ENCODE peak calls at places on chromosomes 2 and 18, in ten cellular contexts. F is HCT116, A is endothelial cell of umbilical vein, R is prostate gland, M is transverse colon, Z is HepG2, B is esophagus squamous epithelium, N is A549, V is testis, U is upper lobe of left lung. H is an unnamed sample.

GRCh38 chr2:180622122-180622918 is 358.1 kb upstream of the UBE2E3 start:
- DNase-seq in F (no peak), A (peak; percentile 17), R (no peak), M (no peak), Z (no peak), B (no peak), N (peak; percentile 33), V (no peak), U (no peak), H (no peak)

GRCh38 chr2:46363535-46364170 is 66.4 kb downstream of the EPAS1 start:
- DNase-seq in F (no peak), A (peak; percentile 69), R (no peak), M (no peak), Z (no peak), B (no peak), N (no peak), V (no peak), U (no peak), H (no peak)

GRCh38 chr2:44776924-44777480 is 164.5 kb upstream of the SIX3 start:
- DNase-seq in F (no peak), A (no peak), R (no peak), M (no peak), Z (no peak), B (no peak), N (no peak), V (no peak), U (no peak), H (no peak)

GRCh38 chr2:71646028-71646427 is 192.7 kb downstream of the DYSF start:
- DNase-seq in F (no peak), A (no peak), R (peak; percentile 73), M (no peak), Z (no peak), B (no peak), N (no peak), V (no peak), U (no peak), H (no peak)

GRCh38 chr2:226969412-226969811 is 133.6 kb downstream of the RHBDD1 start:
- DNase-seq in F (no peak), A (no peak), R (no peak), M (no peak), Z (no peak), B (no peak), N (no peak), V (no peak), U (no peak), H (no peak)

GRCh38 chr2:199465988-199466703 is 8.4 kb upstream of the SATB2 start:
- DNase-seq in F (no peak), A (no peak), R (no peak), M (peak; percentile 33), Z (no peak), B (no peak), N (no peak), V (no peak), U (no peak), H (no peak)

GRCh38 chr2:106839849-106840595 is 45.9 kb downstream of the ST6GAL2 start:
- DNase-seq in F (no peak), A (no peak), R (peak; percentile 25), M (no peak), Z (peak; percentile 19), B (no peak), N (peak; percentile 28), V (no peak), U (no peak), H (no peak)

GRCh38 chr2:120470717-120471060 is 124.8 kb downstream of the INHBB start:
- DNase-seq in F (no peak), A (no peak), R (peak; percentile 76), M (no peak), Z (no peak), B (no peak), N (no peak), V (no peak), U (no peak), H (no peak)

GRCh38 chr2:173741715-173742114 is 223.5 kb downstream of the SP3 start:
- DNase-seq in F (peak; percentile 10), A (no peak), R (no peak), M (no peak), Z (no peak), B (no peak), N (no peak), V (no peak), U (no peak), H (no peak)

GRCh38 chr2:186919272-186919671 is 70.3 kb upstream of the ZSWIM2 start:
- DNase-seq in F (peak; percentile 7), A (peak; percentile 82), R (no peak), M (no peak), Z (no peak), B (no peak), N (peak; percentile 29), V (no peak), U (no peak), H (no peak)

GRCh38 chr2:202104286-202104870 is 31.3 kb downstream of the KIAA2012 start:
- DNase-seq in F (peak; percentile 40), A (peak; percentile 24), R (no peak), M (peak; percentile 57), Z (peak; percentile 36), B (no peak), N (peak; percentile 65), V (peak; percentile 52), U (peak; percentile 91), H (peak; percentile 16)

GRCh38 chr2:235765181-235765820 is 271.5 kb downstream of the AGAP1 start:
- DNase-seq in F (peak; percentile 55), A (no peak), R (no peak), M (no peak), Z (no peak), B (no peak), N (peak; percentile 60), V (no peak), U (peak; percentile 64), H (no peak)

DNA sequence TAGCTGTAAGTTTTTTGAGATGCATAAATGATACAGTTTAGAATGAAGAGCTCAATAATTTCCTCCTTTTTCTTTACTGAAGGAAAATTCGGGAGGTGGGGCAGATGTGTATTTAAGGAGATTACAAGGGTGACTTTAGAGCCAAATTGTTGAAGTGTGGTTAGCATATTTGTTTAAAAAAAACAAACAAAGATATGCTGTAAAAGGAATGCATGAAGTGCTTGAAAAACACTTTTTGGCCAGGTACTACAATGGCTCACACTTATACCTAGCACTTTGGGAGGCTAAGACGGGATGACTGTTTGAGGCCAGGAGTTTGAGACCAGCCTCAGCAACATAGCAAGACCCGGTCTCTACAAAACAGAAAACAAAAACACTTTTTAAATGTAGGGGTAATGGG is 38.4 kb downstream of the CD302 start:
- DNase-seq in F (no peak), A (no peak), R (no peak), M (no peak), Z (no peak), B (no peak), N (no peak), V (no peak), U (no peak), H (no peak)
- TF ChIP-seq POLR2A in F (no peak), A (no peak), R (no peak), M (no peak), Z (no peak), B (no peak), N (no peak), V (no peak), U (no peak), H (no peak)

DNA sequence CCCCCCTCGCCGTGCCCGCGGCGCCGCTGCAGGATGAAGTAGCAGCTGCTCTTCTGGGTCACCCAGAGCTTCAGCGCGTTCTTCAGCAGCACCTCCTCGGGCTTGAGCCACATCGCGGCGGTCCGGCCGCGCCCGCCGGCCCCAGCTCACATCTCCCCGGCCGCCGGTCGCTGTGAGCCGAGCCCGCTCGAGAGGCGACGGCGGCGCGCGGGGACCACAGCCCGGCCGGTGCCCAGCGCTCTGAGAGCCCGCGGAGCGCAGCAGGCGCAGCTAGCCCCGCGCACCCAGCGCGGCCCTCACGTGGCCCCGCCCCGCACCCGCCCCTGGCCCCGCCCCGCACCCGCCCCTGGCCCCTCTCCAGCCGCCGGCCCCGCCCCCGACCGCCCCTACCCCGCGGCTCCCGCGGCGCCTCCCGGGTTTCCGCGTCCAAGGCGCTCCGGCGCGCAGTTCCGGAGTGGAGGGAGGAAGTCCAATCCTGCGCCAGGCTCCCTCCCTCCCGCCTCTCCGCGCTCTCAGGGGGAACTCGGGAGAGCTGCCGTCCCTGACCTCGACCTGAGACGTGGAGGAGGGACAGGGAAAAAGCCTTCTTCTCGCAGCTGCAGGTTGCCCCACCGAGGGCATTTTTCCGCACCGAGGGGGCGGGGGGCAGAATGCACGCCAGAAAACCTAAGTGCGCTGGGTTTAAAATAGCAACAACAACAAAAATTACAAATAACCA is at the start of gene TBC1D8:
- DNase-seq in F (peak; percentile 49), A (peak; percentile 75), R (peak; percentile 79), M (peak; percentile 89), Z (peak; percentile 84), B (peak; percentile 6), N (peak; percentile 82), V (peak; percentile 86), U (peak; percentile 96), H (peak; percentile 59)
- TF ChIP-seq POLR2A in F (peak; percentile 81), A (peak; percentile 94), R (peak; percentile 92), M (peak; percentile 56), Z (peak; percentile 81), B (peak; percentile 69), N (peak; percentile 81), V (no peak), U (no peak), H (no peak)

DNA sequence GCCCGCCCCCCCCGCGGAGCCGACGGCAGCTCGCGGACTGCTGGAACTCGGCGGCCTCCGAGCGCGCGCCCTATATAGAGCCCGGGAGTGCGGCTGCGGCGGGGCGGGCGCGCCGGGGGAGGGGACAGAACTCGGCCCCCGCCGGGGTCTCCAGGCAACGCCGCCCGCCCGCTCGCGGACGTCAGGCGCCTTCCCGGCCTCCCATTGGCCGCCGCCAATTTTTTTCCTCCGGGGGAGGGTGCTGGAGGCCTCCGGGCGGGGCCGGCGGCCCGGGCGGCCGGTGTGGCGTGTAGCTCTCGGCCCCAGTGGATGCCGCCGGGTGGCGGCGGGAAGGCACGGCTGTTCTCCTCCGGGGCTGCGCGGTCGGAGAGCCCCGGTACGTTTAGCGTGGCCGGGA is at the start of gene ZFP36L2:
- DNase-seq in F (peak; percentile 86), A (peak; percentile 91), R (peak; percentile 97), M (peak; percentile 97), Z (peak; percentile 92), B (peak; percentile 84), N (peak; percentile 96), V (peak; percentile 96), U (peak; percentile 99), H (peak; percentile 95)
- TF ChIP-seq POLR2A in F (peak; percentile 66), A (peak; percentile 99), R (peak; percentile 95), M (peak; percentile 98), Z (peak; percentile 98), B (peak; percentile 99), N (peak; percentile 84), V (no peak), U (peak; percentile 87), H (peak; percentile 96)

GRCh38 chr2:133566967-133567645 is 1.2 kb downstream of the NCKAP5 start:
- DNase-seq in F (no peak), A (peak; percentile 72), R (no peak), M (peak; percentile 26), Z (no peak), B (no peak), N (peak; percentile 25), V (peak; percentile 71), U (no peak), H (no peak)
- TF ChIP-seq POLR2A in F (no peak), A (no peak), R (no peak), M (no peak), Z (no peak), B (no peak), N (no peak), V (no peak), U (no peak), H (no peak)

DNA sequence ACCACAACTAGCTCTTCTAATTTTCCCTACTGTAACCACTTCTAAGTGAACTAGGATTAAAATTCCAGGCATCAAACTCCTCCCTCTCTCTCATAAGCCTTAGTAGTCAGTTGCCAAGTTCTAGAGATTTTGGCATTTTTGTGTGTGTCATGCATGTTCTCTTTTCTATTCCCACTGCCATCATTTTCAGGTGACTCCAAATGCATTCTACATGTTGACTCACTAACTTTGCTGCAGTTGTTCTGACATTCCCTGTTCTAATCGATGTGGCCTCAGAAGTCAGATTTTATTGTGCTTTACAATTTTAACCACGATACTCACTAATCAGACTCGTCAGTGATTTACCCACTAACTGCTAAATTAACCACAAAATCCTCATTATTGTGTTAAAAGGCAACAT is 13.3 kb downstream of the DSC1 start:
- DNase-seq in F (no peak), A (no peak), R (no peak), M (no peak), Z (no peak), B (no peak), N (no peak), V (no peak), U (no peak), H (no peak)
- TF ChIP-seq POLR2A in F (no peak), A (no peak), R (no peak), M (no peak), Z (no peak), B (no peak), N (no peak), V (no peak), U (no peak), H (no peak)